ENCODE peak calls at places on chromosomes 5 and 9, in ten cellular contexts. P, R, Q, M, F, Y, B, E, J and U are unnamed samples.

GRCh38 chr5:110625376-110625999 is 101.0 kb downstream of the TMEM232 start:
- DNase-seq in J (no peak), M (no peak), B (no peak), Y (no peak), E (peak), R (no peak), P (no peak), F (no peak), Q (peak), U (no peak)

GRCh38 chr9:18826248-18826647 is 206.8 kb downstream of the SAXO1 start:
- DNase-seq in Q (no peak), Y (no peak), J (no peak), F (no peak), M (no peak), P (no peak), R (no peak), E (no peak), B (no peak), U (no peak)

GRCh38 chr9:122158202-122158601 is 1.4 kb downstream of the NDUFA8 start:
- DNase-seq in F (peak), E (peak), Y (no peak), B (peak), Q (peak), R (peak), P (no peak), M (no peak), J (no peak), U (no peak)

GRCh38 chr5:175599210-175599609 is 58.7 kb upstream of the HRH2 start:
- DNase-seq in Q (no peak), B (no peak), J (no peak), M (no peak), Y (no peak), E (no peak), R (no peak), F (no peak), P (no peak), U (no peak)

GRCh38 chr9:38177680-38178079 is 108.7 kb upstream of the SHB start:
- DNase-seq in J (no peak), Q (no peak), E (no peak), F (no peak), M (no peak), Y (no peak), R (no peak), P (no peak), B (no peak), U (peak)

GRCh38 chr9:29397148-29397547 is 1823.9 kb upstream of the C9orf72 start:
- DNase-seq in P (no peak), B (no peak), J (no peak), Q (no peak), Y (no peak), M (no peak), R (no peak), E (no peak), F (no peak), U (no peak)

GRCh38 chr9:21506910-21507795 is 25.0 kb upstream of the IFNE start:
- DNase-seq in B (no peak), J (no peak), Q (peak), Y (no peak), F (peak), P (no peak), E (peak), R (no peak), M (no peak), U (no peak)

GRCh38 chr9:111236337-111236736 is 93.7 kb downstream of the OR2K2 start:
- DNase-seq in Y (no peak), Q (no peak), E (no peak), F (no peak), R (no peak), B (no peak), J (no peak), M (no peak), P (no peak), U (no peak)

GRCh38 chr9:87336914-87337333 is 160.7 kb upstream of the DAPK1 start:
- DNase-seq in E (peak), M (no peak), R (no peak), P (no peak), Q (peak), F (no peak), J (no peak), B (peak), Y (no peak), U (no peak)

GRCh38 chr5:174599992-174600391 is 124.4 kb upstream of the MSX2 start:
- DNase-seq in B (no peak), M (no peak), J (no peak), Y (no peak), Q (no peak), P (peak), R (peak), E (no peak), F (no peak), U (no peak)

GRCh38 chr5:39995990-39996389 is 571.2 kb upstream of the DAB2 start:
- DNase-seq in Q (no peak), M (no peak), F (no peak), P (no peak), B (no peak), R (no peak), J (no peak), Y (no peak), E (no peak), U (no peak)

GRCh38 chr9:15403155-15403554 is 19.5 kb upstream of the SNAPC3 start:
- DNase-seq in E (no peak), R (peak), Y (no peak), J (no peak), P (no peak), B (no peak), F (no peak), M (no peak), Q (peak), U (no peak)

GRCh38 chr9:35658144-35658893 is at the start of gene CCDC107:
- DNase-seq in Y (no peak), Q (peak), E (peak), B (peak), M (no peak), R (peak), F (no peak), J (peak), P (peak), U (peak)

GRCh38 chr5:120240716-120241115 is 223.4 kb upstream of the PRR16 start:
- DNase-seq in R (no peak), E (no peak), Q (no peak), P (no peak), B (no peak), M (no peak), Y (no peak), F (no peak), J (no peak), U (no peak)

GRCh38 chr5:77957-78804 is 13.8 kb upstream of the PLEKHG4B start:
- DNase-seq in Q (peak), E (peak), B (no peak), F (peak), R (no peak), J (no peak), Y (no peak), P (peak), M (no peak), U (peak)

GRCh38 chr5:77546-77945 is 14.4 kb upstream of the PLEKHG4B start:
- DNase-seq in B (no peak), E (no peak), F (no peak), M (no peak), Q (no peak), P (peak), Y (no peak), J (no peak), R (no peak), U (peak)

GRCh38 chr5:79263-79662 is 12.7 kb upstream of the PLEKHG4B start:
- DNase-seq in F (no peak), E (no peak), P (no peak), J (no peak), M (no peak), R (no peak), Y (no peak), Q (no peak), B (no peak), U (no peak)

GRCh38 chr5:79821-80220 is 12.1 kb upstream of the PLEKHG4B start:
- DNase-seq in Q (no peak), F (no peak), Y (no peak), R (no peak), B (no peak), E (no peak), J (no peak), P (no peak), M (no peak), U (no peak)

DNA sequence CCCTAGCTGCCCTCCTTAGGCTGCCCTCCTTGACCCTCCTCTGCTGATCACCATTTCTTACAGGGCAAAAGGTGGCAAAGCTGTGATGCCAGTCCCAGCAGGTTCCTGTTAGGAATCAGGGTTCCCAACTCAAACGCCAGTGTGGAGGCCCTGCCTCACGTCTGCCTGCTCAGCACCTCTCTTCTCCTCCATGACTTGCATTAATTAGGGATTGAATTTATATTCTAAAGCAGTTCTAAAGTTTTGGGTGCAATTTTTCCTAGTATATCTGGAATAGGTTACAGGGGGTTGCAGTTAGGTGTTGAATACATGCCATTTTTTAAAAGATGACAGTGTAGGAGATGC is 13.2 kb upstream of the PLEKHG4B start:
- DNase-seq in J (no peak), R (no peak), M (no peak), P (no peak), Q (no peak), B (no peak), Y (no peak), E (no peak), F (no peak), U (no peak)
- TF ChIP-seq CTCF in J (no peak), R (no peak), M (no peak), P (no peak), Q (no peak), B (no peak), Y (no peak), E (peak), F (no peak), U (no peak)

GRCh38 chr9:1042466-1042865 is 7.7 kb upstream of the DMRT2 start:
- DNase-seq in Q (no peak), F (no peak), M (no peak), E (no peak), B (no peak), Y (no peak), P (no peak), J (no peak), R (peak), U (no peak)
- TF ChIP-seq CTCF in Q (no peak), F (peak), M (no peak), E (no peak), B (no peak), Y (no peak), P (no peak), J (peak), R (peak), U (no peak)

GRCh38 chr5:112366987-112367386 is 52.1 kb downstream of the EPB41L4A start:
- DNase-seq in P (no peak), Q (peak), B (no peak), E (no peak), F (no peak), M (no peak), Y (no peak), J (no peak), R (peak), U (no peak)
- TF ChIP-seq CTCF in P (peak), Q (no peak), B (no peak), E (peak), F (peak), M (no peak), Y (peak), J (no peak), R (no peak), U (no peak)

DNA sequence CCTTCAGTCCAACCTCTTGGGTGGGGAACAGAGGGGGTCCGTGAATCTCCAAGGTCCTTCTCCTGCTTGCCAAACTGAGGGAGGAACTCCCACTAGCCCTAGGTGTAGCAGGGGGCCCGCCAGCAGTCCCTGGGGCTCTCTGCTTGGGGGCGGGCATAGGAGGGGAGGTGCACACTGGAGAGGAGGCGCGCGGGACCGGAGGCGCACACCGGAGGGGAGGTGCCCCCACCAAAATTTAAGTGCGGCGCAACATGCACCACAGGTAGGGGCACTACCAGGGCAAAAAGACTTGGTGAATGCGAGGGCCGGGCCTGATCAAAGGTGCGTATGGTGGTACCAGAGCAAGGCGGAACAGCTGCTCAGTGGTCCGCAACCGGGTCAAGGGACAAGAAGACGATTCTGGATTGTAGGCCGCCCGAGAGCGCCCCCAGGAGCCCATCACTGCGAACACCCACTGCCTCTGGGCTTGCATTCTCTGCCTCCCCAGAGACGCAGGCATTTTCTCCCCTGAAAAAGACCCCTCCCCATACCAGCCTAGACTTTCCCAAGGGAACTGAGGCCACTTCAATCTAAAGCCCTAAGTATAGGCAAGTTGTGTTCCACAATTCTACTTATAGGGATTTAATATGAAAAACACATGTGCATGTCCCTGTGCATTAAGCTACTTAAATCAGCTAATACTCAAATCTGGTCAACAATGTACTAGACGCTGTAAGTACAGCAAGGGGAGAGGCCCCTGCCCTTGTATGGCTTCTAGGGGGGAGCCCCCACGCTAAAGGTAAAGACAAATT is 50.6 kb downstream of the TGFBI start:
- DNase-seq in B (no peak), F (no peak), Q (no peak), Y (no peak), E (no peak), M (no peak), J (no peak), P (no peak), R (peak), U (no peak)
- TF ChIP-seq CTCF in B (no peak), F (no peak), Q (no peak), Y (no peak), E (peak), M (no peak), J (no peak), P (no peak), R (peak), U (no peak)

DNA sequence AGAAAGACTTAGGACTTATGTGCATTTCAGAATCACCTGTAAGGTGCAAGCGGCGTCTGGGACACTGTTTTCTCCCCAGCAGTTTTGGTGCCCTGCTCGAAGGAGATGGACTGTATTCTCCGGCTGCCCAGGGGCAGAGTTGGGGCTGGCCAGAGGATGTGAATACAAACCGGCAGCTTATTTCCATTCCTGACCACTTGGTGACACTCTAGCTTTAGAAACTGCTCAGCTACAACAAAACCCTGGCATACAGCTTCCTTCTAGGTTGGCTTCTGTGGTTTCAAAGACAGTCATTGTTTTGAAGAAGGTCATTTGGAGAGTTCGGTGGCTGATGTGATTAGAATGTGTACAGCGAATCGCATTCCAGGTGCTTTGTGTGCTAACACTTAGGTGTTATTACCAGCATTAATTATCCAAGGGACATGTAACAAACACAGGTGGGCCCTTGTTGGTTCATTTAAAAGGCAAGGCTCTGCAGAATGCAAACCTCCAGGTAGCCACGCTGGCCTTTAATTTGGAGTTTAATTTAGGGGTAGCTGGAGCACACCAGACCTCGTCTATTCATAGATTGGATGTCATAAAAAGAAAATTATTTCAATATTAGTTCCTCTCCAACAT is 191.0 kb downstream of the MAT2B start:
- DNase-seq in Q (peak), Y (no peak), M (no peak), F (peak), P (no peak), B (no peak), R (peak), E (peak), J (no peak), U (no peak)
- TF ChIP-seq CTCF in Q (peak), Y (no peak), M (peak), F (peak), P (peak), B (peak), R (peak), E (peak), J (no peak), U (no peak)

GRCh38 chr5:141155540-141156374 is 5.9 kb downstream of the PCDHB6 start:
- DNase-seq in Y (no peak), J (no peak), F (no peak), M (no peak), B (no peak), R (peak), P (no peak), Q (peak), E (no peak), U (no peak)
- TF ChIP-seq CTCF in Y (no peak), J (no peak), F (no peak), M (no peak), B (no peak), R (peak), P (no peak), Q (peak), E (peak), U (no peak)